ENCODE peak calls at places on chromosomes 12 and 14, in ten cellular contexts. Y is endothelial cell of umbilical vein, G is stomach, Z is GM12891, N is GM23338, T is HCT116, A is breast epithelium, I is sigmoid colon, O is transverse colon, S is vagina. D is an unnamed sample.
A peak's percentile ranks its signal among the peaks of the same experiment; 100 is the strongest.

GRCh38 chr12:51082561-51083139 is 746 bp downstream of the CSRNP2 start:
- DNase-seq in Y (peak; percentile 60), G (no peak), Z (no peak), N (peak; percentile 78), T (no peak), A (no peak), I (no peak), O (peak; percentile 22), S (no peak), D (no peak)

GRCh38 chr12:79151956-79152355 is 287.4 kb downstream of the SYT1 start:
- DNase-seq in Y (no peak), G (no peak), Z (no peak), N (no peak), T (no peak), A (no peak), I (no peak), O (no peak), S (no peak), D (no peak)

GRCh38 chr12:31369712-31370521 is 44.0 kb upstream of the SINHCAF start:
- DNase-seq in Y (peak; percentile 60), G (peak; percentile 75), Z (no peak), N (peak; percentile 86), T (no peak), A (no peak), I (peak; percentile 66), O (peak; percentile 32), S (no peak), D (no peak)

GRCh38 chr12:112992541-112993398 is 14.5 kb downstream of the OAS2 start:
- DNase-seq in Y (peak; percentile 77), G (peak; percentile 53), Z (no peak), N (peak; percentile 84), T (peak; percentile 61), A (no peak), I (no peak), O (peak; percentile 54), S (peak; percentile 58), D (peak; percentile 29)

GRCh38 chr14:104734991-104735779 is 11.2 kb downstream of the ADSS1 start:
- DNase-seq in Y (no peak), G (no peak), Z (no peak), N (no peak), T (no peak), A (no peak), I (no peak), O (no peak), S (no peak), D (no peak)

GRCh38 chr14:105479438-105480164 is 5.0 kb downstream of the CRIP2 start:
- DNase-seq in Y (no peak), G (no peak), Z (no peak), N (no peak), T (no peak), A (no peak), I (no peak), O (no peak), S (no peak), D (no peak)

GRCh38 chr14:102279688-102280348 is 25.1 kb downstream of the MOK start:
- DNase-seq in Y (no peak), G (no peak), Z (no peak), N (peak; percentile 16), T (peak; percentile 84), A (peak; percentile 54), I (no peak), O (no peak), S (no peak), D (no peak)

GRCh38 chr14:96213871-96214465 is 9.3 kb downstream of the BDKRB2 start:
- DNase-seq in Y (no peak), G (no peak), Z (no peak), N (no peak), T (no peak), A (no peak), I (no peak), O (no peak), S (no peak), D (no peak)

DNA sequence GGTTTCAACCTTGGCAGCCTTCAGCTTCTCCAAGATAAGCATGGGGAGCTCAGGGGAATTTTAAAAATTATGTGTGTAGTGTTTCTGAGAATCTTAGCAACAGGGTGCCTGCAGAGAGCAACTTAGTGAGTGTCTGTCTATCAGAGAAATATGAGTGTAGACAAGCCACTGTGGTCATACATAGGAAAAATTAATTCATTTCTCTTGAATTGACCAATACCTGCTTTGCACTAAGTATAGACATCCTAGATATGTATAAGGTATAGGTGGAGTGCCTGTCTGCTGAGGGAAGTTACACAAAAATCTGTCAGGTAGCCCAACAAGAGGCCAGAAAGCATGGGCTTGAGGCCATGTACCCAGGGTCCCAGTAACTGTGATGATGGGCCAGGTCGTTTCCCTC is 20.7 kb downstream of the HELB start:
- DNase-seq in Y (no peak), G (no peak), Z (no peak), N (no peak), T (no peak), A (no peak), I (no peak), O (no peak), S (no peak), D (no peak)
- TF ChIP-seq POLR2AphosphoS5 in Y (no peak), G (no peak), Z (no peak), N (no peak), T (no peak), A (no peak), I (no peak), O (no peak), S (no peak), D (no peak)

GRCh38 chr12:94207467-94208432 is 59.4 kb downstream of the PLXNC1 start:
- DNase-seq in Y (no peak), G (no peak), Z (peak; percentile 37), N (no peak), T (no peak), A (no peak), I (no peak), O (peak; percentile 41), S (no peak), D (peak; percentile 39)

GRCh38 chr12:94211011-94211410 is 62.6 kb downstream of the PLXNC1 start:
- DNase-seq in Y (no peak), G (no peak), Z (no peak), N (no peak), T (no peak), A (no peak), I (no peak), O (no peak), S (no peak), D (no peak)

GRCh38 chr12:94206886-94207285 is 58.5 kb downstream of the PLXNC1 start:
- DNase-seq in Y (no peak), G (no peak), Z (no peak), N (no peak), T (no peak), A (no peak), I (no peak), O (no peak), S (no peak), D (no peak)

GRCh38 chr12:94209240-94209639 is 60.9 kb downstream of the PLXNC1 start:
- DNase-seq in Y (no peak), G (no peak), Z (no peak), N (no peak), T (no peak), A (no peak), I (no peak), O (no peak), S (no peak), D (no peak)

GRCh38 chr12:94208433-94208921 is 60.1 kb downstream of the PLXNC1 start:
- DNase-seq in Y (no peak), G (no peak), Z (no peak), N (no peak), T (no peak), A (no peak), I (no peak), O (no peak), S (no peak), D (no peak)
- TF ChIP-seq POLR2AphosphoS5 in Y (no peak), G (no peak), Z (peak; percentile 75), N (no peak), T (no peak), A (no peak), I (no peak), O (no peak), S (no peak), D (peak; percentile 79)

GRCh38 chr12:57816001-57816854 is 2.3 kb downstream of the AVIL start:
- DNase-seq in Y (no peak), G (no peak), Z (no peak), N (no peak), T (no peak), A (no peak), I (no peak), O (no peak), S (no peak), D (no peak)

GRCh38 chr12:57811028-57811755 is 7.3 kb downstream of the AVIL start:
- DNase-seq in Y (no peak), G (no peak), Z (no peak), N (no peak), T (no peak), A (no peak), I (no peak), O (no peak), S (no peak), D (no peak)

GRCh38 chr12:57815177-57816000 is 3.1 kb downstream of the AVIL start:
- DNase-seq in Y (no peak), G (no peak), Z (no peak), N (peak; percentile 90), T (no peak), A (no peak), I (no peak), O (no peak), S (no peak), D (no peak)

GRCh38 chr12:57813971-57814771 is 4.4 kb downstream of the AVIL start:
- DNase-seq in Y (no peak), G (no peak), Z (no peak), N (no peak), T (no peak), A (no peak), I (no peak), O (no peak), S (no peak), D (no peak)

DNA sequence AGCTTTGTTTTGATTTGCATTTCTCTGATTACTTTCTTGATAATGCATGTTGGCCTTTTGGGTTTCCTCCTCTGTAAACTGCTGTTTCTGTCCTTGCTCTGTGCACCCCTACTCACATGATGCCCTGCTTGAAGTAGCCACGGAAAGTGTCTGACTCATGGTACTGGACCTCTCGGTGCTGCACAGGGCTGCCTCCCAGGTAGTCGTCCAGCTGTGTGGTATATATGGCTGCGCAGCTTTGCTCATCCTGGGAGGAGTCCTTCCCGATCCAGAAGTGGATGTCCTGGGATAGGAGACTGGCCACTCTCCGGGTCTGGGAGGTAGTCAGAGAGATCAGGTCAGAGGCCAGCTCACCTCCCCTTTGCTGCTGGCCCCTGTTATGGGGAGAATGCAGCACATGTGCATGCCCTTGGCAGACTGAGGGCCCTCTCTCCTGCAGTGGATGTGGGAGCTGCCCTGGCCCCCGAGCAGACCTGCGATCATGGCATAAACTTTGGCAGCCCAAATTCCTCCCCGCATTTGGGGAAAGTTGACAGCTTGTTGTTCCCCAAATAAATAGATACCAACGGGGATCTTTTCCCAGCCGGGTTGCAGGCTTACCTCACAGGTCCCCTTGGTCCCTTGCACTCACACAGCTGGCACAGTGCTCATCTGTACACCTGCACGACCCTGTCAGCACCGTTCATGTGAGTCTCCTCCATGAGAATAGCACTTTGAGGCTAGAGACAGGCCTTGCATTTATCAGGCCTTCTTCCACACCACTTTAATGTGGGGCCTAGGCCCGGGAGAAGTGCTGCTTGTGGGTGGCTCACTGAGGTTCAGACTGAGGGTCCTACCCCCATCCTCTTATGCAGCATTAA is 5.2 kb downstream of the AVIL start:
- DNase-seq in Y (no peak), G (no peak), Z (no peak), N (no peak), T (no peak), A (no peak), I (no peak), O (no peak), S (no peak), D (no peak)
- TF ChIP-seq POLR2AphosphoS5 in Y (no peak), G (no peak), Z (no peak), N (no peak), T (no peak), A (no peak), I (no peak), O (no peak), S (no peak), D (no peak)

DNA sequence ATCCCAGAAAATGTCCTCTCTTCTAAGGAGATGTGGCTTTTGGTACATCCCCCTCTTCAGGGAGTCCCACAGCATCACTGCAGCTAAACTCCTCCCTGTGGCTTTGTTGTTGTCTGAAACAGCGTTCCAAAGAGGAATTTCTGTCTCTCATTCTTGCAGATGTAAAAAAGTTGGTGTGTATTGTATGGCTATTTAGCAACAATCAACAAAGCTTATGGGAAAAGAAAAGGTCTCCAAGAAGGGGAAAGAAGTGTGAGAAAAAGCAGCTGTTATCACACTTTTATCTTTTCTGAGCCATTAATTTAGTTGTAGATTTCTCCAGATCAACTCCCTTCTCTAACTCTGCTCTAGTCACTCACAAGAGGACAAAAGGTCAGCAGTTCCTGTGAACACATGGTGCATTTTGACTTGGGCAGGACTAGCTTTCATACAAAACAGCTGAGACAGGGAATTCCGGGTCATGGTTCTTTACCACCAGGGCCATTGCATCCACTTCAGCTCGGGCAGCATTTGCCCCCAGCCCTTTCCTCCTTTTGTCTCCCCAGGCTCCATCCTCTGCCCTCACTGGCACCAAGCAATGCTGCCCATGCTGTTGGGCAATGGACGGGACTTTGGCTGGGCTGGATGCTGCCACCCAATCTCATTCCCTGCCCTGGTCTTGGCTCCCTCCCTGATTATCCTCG is 184.7 kb downstream of the TMX1 start:
- DNase-seq in Y (peak; percentile 57), G (no peak), Z (no peak), N (peak; percentile 37), T (no peak), A (no peak), I (no peak), O (no peak), S (no peak), D (no peak)
- TF ChIP-seq POLR2AphosphoS5 in Y (no peak), G (no peak), Z (no peak), N (no peak), T (no peak), A (no peak), I (peak; percentile 36), O (no peak), S (peak; percentile 27), D (no peak)

D was measured in GM12892.